ENCODE peak calls at places on chromosomes 16 and 17, in four cellular contexts. O, I, P and J are unnamed samples. For H3K4me1, the result is how much of the 10 kb centered on the place peaks cover.

GRCh38 chr17:50575581-50576210 is 15.2 kb downstream of the CACNA1G start:
- DNase-seq in P (no peak), I (no peak), O (no peak), J (peak)

GRCh38 chr17:40707720-40708119 is 4.2 kb upstream of the KRT24 start:
- DNase-seq in O (peak), P (no peak), I (peak), J (no peak)

GRCh38 chr16:64051826-64052225 is 1070.0 kb downstream of the CDH11 start:
- DNase-seq in P (peak), I (peak), O (no peak), J (peak)

GRCh38 chr17:75034236-75034908 is 12.4 kb downstream of the ATP5PD start:
- DNase-seq in I (peak), O (peak), P (peak), J (peak)

GRCh38 chr17:67359960-67360817 is 6.2 kb downstream of the PSMD12 start:
- DNase-seq in I (peak), O (no peak), P (peak), J (peak)

GRCh38 chr17:59366773-59367656 is 35.6 kb downstream of the YPEL2 start:
- DNase-seq in P (no peak), O (no peak), I (peak), J (no peak)

GRCh38 chr17:12457493-12457892 is 208.2 kb upstream of the MYOCD start:
- DNase-seq in O (no peak), P (no peak), I (no peak), J (no peak)

GRCh38 chr16:21265104-21265825 is 12.8 kb downstream of the CRYM start:
- DNase-seq in P (no peak), O (no peak), I (no peak), J (no peak)

GRCh38 chr16:86512301-86512859 is 2.1 kb downstream of the FOXF1 start:
- DNase-seq in I (no peak), P (peak), O (no peak), J (no peak)

GRCh38 chr16:86509759-86510464 is 415 bp upstream of the FOXF1 start:
- DNase-seq in P (peak), I (peak), O (no peak), J (no peak)

GRCh38 chr16:86511317-86512161 is 1.2 kb downstream of the FOXF1 start:
- DNase-seq in I (no peak), P (peak), O (no peak), J (no peak)

GRCh38 chr16:86508947-86509758 is 1.2 kb upstream of the FOXF1 start:
- DNase-seq in P (peak), O (peak), I (peak), J (no peak)

DNA sequence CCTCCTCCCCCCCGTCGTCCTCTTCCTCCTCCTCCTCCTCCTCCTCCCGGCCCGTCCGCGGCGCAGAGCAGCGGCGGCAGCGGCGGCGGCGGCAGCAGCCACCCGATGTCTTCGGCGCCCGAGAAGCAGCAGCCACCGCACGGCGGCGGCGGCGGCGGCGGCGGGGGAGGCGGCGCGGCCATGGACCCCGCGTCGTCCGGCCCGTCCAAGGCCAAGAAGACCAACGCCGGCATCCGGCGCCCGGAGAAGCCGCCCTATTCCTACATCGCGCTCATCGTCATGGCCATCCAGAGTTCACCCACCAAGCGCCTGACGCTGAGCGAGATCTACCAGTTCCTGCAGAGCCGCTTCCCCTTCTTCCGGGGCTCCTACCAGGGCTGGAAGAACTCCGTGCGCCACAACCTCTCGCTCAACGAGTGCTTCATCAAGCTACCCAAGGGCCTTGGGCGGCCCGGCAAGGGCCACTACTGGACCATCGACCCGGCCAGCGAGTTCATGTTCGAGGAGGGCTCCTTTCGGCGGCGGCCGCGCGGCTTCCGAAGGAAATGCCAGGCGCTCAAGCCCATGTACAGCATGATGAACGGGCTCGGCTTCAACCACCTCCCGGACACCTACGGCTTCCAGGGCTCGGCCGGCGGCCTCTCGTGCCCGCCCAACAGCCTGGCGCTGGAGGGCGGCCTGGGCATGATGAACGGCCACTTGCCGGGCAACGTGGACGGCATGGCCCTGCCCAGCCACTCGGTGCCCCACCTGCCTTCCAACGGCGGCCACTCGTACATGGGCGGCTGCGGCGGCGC is at the start of gene FOXF1:
- DNase-seq in I (peak), O (no peak), P (peak), J (no peak)
- H2AFZ ChIP-seq in I (peak), O (no peak), P (peak), J (no peak)

DNA sequence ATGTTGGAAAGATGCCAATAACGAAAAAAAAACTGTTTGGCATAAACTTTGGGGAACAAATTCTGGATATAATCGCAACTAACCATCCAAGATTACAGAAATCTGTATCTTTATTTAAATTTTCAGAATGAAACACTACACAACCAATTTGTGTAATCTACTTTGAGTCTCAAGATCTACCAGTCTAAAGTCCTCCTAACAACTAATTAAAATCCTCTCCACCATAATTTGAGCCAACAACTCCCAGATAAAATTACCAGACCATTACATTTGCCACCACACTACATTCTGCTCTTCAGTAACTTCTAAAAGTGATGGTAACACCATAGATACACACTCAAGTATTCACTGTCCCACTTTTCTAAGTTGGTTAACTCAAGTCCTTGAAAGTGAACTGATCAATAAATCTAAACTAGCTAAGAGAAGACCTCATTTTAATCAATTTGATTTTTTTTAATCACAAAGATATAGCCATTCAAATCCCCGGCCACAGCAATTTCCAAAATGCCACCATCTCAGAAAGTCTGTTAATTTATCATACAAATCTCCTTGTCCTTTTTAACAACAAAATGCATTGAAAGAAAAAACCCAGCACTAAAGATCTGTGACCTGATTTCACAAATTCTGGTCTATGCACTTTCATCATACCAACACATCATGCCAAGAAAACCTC is 1.9 kb downstream of the SIAH1 start:
- DNase-seq in P (no peak), I (no peak), O (no peak), J (no peak)
- H3K4me1 ChIP-seq in P (under half), I (under half), O (under half), J (under half)

DNA sequence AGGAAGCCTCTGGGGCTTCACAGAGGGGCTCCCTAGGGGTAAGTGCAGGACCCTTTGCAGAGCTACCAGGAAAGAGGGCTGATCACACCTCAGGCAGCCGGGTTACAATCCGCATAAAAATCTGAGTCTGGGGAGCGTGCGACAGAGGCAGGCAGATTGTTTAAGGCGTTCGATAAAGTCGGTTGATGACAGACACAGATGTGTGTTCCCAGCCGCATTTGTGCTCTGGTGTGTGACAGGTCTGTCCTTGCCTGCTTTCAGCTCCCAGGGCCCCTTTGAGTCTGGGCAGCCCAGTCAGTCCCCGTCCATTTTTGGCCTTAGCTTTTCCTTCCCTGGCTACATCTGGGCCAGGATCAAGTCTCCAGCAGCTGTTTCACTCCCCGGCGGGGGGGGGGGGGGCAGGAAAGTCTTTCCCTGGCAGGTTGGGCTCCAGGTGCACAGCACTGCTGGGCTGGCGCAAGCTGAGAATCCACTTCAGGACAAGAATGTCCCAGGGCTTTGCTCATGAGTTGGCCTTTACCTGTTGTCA is 1.3 kb upstream of the ZACN start:
- DNase-seq in I (no peak), P (no peak), O (no peak), J (no peak)
- TF ChIP-seq EZH2 in I (no peak), P (no peak), O (no peak), J (no peak)

GRCh38 chr17:82416264-82416663 is 1.9 kb upstream of the HEXD start:
- DNase-seq in I (no peak), P (no peak), O (no peak), J (no peak)

GRCh38 chr17:82416771-82417170 is 1.4 kb upstream of the HEXD start:
- DNase-seq in O (no peak), I (no peak), P (no peak), J (no peak)

GRCh38 chr17:82415786-82416185 is 2.4 kb upstream of the HEXD start:
- DNase-seq in I (no peak), P (no peak), O (no peak), J (no peak)

GRCh38 chr17:82418001-82418986 is at the start of the genes HEXD and OGFOD3:
- DNase-seq in O (peak), I (peak), P (peak), J (peak)

DNA sequence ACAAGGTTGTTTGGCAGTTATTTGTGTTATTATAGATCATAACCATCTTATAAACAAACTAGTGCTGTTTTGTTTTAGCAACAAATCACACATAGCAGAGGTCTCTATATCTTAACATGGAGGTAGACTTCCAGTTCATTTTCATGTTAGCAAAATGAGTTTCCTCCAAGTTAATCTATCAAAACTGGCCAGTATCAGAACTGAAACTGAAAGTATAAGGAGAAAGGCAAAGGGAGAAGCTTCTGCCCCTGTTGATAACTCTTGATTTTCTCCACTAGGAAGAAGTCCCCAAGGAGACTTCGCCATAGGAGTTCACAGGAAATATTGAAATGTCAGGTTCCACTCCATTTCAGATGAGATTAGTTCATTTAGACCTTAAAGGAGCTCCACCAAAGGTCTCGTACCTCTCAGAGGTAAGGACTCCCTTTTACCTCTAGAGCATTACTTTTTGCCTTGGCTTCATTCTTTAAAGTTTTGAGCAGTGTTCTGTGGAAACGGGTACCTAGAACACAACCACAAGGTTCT is 1.1 kb upstream of the OGFOD3 start:
- DNase-seq in I (no peak), O (no peak), P (no peak), J (peak)
- H2AFZ ChIP-seq in I (no peak), O (peak), P (no peak), J (peak)

GRCh38 chr17:76481091-76481655 is 13.8 kb downstream of the AANAT start:
- DNase-seq in P (no peak), O (no peak), I (no peak), J (peak)
- H3K4me1 ChIP-seq in P (under half), O (under half), I (under half), J (under half)

GRCh38 chr16:50261160-50261706 is 5.1 kb upstream of the ADCY7 start:
- DNase-seq in O (no peak), I (no peak), P (no peak), J (no peak)

GRCh38 chr16:50257876-50258275 is 8.5 kb upstream of the ADCY7 start:
- DNase-seq in P (no peak), O (no peak), I (no peak), J (no peak)

GRCh38 chr16:50261707-50262235 is 4.6 kb upstream of the ADCY7 start:
- DNase-seq in I (no peak), P (no peak), O (no peak), J (no peak)

GRCh38 chr16:50260206-50261159 is 5.9 kb upstream of the ADCY7 start:
- DNase-seq in P (no peak), O (no peak), I (no peak), J (no peak)

DNA sequence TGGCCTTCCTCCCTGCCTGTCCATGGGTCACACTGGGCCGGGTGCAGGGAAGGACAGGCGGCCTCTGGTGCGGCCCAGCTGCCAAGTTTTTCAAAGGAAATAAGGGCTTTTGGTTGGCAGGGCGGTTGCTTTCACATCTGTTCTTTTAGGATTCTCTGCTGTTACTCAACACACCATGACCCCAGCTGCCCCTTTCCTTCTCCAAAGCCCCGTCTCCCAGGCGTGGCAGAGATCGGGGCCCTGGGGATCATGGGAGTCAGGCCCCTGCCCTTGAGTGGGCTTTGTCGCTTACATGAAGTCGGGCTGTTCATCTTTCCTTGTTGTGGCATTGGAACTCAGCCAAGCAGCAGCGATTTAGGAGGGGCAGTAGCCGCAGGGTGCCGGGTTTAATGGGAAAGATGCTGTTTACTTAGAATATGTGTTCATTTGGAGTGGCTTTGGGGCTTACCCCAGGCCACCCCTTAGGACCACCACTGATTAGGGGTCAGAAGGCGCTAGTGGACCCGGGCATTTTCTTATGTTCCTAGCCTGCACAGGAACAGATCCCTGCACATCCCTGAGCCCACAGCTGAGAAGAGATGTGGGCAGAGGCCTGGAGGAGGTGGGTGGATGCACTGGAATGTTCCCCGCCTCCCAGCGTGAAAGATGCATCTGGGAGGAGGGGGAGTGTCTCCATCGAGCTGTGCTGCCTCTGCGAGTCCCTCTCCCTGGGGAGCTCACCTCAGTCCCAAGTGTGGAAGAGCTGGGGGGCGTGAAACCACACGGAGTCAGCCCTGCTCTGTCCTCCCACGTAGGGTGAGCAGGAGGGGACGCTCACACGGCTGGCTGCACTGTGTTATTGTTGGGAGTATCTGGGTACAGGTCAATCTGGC is 6.8 kb upstream of the ADCY7 start:
- DNase-seq in I (no peak), P (peak), O (no peak), J (no peak)
- TF ChIP-seq EZH2 in I (no peak), P (no peak), O (no peak), J (no peak)